ENCODE peak calls at places on chromosomes 3 and 15, in eight cellular contexts. Z is neuronal stem cell, R is colonic mucosa, M is NT2/D1, P is K562, C is neural progenitor cell, U is PC-3, S is H9. G is an unnamed sample.

GRCh38 chr3:196192036-196193001 is 18.9 kb downstream of the ZDHHC19 start:
- DNase-seq in Z (no peak), R (peak), M (no peak), P (peak), C (no peak), U (no peak), S (peak), G (no peak)

GRCh38 chr3:51622402-51622801 is 48.6 kb upstream of the TEX264 start:
- DNase-seq in Z (no peak), R (no peak), M (no peak), P (no peak), C (no peak), U (no peak), S (no peak), G (no peak)

GRCh38 chr15:89649716-89650115 is 5.6 kb downstream of the KIF7 start:
- DNase-seq in Z (no peak), R (no peak), M (no peak), P (no peak), C (no peak), U (no peak), S (no peak), G (no peak)

GRCh38 chr3:170717410-170718402 is 131.8 kb upstream of the SLC7A14 start:
- DNase-seq in Z (no peak), R (no peak), M (no peak), P (peak), C (no peak), U (peak), S (no peak), G (no peak)

GRCh38 chr3:32354362-32354778 is 37.3 kb upstream of the CMTM7 start:
- DNase-seq in Z (no peak), R (no peak), M (no peak), P (no peak), C (no peak), U (peak), S (no peak), G (no peak)

GRCh38 chr3:175464362-175464761 is 605.2 kb downstream of the NAALADL2 start:
- DNase-seq in Z (no peak), R (no peak), M (no peak), P (no peak), C (no peak), U (no peak), S (no peak), G (no peak)

GRCh38 chr15:48433226-48433886 is 102.1 kb downstream of the DUT start:
- DNase-seq in Z (no peak), R (no peak), M (no peak), P (no peak), C (no peak), U (peak), S (no peak), G (no peak)

GRCh38 chr15:40955930-40956542 is 2.8 kb downstream of the CHAC1 start:
- DNase-seq in Z (no peak), R (no peak), M (no peak), P (no peak), C (no peak), U (no peak), S (no peak), G (no peak)

GRCh38 chr3:194051554-194052175 is 84.3 kb upstream of the HES1 start:
- DNase-seq in Z (no peak), R (peak), M (no peak), P (peak), C (no peak), U (no peak), S (no peak), G (no peak)

GRCh38 chr3:157088133-157088488 is 71.8 kb downstream of the CCNL1 start:
- DNase-seq in Z (no peak), R (no peak), M (no peak), P (no peak), C (no peak), U (peak), S (no peak), G (no peak)

GRCh38 chr3:157088506-157089454 is 71.2 kb downstream of the CCNL1 start:
- DNase-seq in Z (peak), R (peak), M (peak), P (peak), C (peak), U (peak), S (peak), G (peak)

GRCh38 chr3:157087398-157088132 is 72.4 kb downstream of the CCNL1 start:
- DNase-seq in Z (no peak), R (no peak), M (no peak), P (no peak), C (no peak), U (peak), S (no peak), G (no peak)

GRCh38 chr3:157086053-157086761 is 73.7 kb downstream of the CCNL1 start:
- DNase-seq in Z (no peak), R (no peak), M (no peak), P (no peak), C (no peak), U (no peak), S (no peak), G (no peak)

GRCh38 chr3:157086775-157087174 is 73.2 kb downstream of the CCNL1 start:
- DNase-seq in Z (no peak), R (no peak), M (no peak), P (no peak), C (no peak), U (no peak), S (no peak), G (no peak)
- H3K9ac ChIP-seq in Z (no peak), R (no peak), M (no peak), P (no peak), C (no peak), U (peak), S (no peak), G (no peak)

GRCh38 chr15:64045106-64045435 is 1.2 kb downstream of the DAPK2 start:
- DNase-seq in Z (no peak), R (no peak), M (no peak), P (no peak), C (no peak), U (no peak), S (no peak), G (no peak)
- H3K9ac ChIP-seq in Z (no peak), R (peak), M (no peak), P (no peak), C (no peak), U (no peak), S (no peak), G (no peak)

DNA sequence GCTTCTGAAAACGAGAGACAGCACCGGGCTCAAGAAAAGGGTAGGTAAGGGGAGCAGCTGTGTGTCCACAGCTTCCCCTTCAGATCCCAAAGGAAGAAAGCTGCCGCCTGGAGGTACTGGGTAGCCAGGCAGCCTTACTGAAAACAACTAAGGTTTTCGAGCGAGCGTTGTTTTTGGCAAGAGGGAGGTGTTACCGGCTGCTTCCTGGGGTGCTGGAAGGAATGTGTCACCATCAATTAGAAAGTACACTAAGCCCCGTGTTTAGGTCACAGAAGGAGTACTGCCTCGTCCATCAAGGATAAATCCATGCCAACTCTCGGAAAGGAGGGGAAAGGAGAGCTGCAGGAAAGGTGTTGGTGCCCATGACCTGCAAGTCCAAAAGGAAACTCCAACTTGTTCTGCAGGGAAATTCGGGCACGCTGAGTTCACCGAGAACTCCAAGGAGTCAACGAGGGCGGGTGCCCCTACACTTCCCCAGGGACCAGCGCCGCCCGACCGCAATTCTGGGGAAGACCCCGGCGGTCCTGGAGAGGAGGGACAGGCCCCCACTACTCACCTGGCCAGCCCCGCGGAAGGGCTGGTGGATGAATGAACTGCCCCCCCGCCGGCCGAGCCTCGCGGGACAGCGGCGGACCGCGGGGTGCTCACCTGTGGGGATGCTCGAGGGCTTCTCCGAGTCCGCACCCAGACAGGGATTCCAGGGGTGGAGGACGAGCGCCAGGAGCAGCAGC is 586 bp downstream of the PLOD2 start:
- DNase-seq in Z (peak), R (peak), M (peak), P (peak), C (peak), U (peak), S (peak), G (no peak)
- H3K9ac ChIP-seq in Z (peak), R (peak), M (peak), P (no peak), C (no peak), U (peak), S (peak), G (no peak)

GRCh38 chr3:46693897-46694235 is 387 bp upstream of the ALS2CL start:
- DNase-seq in Z (no peak), R (no peak), M (no peak), P (no peak), C (no peak), U (no peak), S (no peak), G (no peak)

GRCh38 chr3:46692566-46692983 is 904 bp downstream of the ALS2CL start:
- DNase-seq in Z (no peak), R (peak), M (no peak), P (no peak), C (peak), U (peak), S (peak), G (no peak)

GRCh38 chr3:46694520-46694919 is 1.0 kb upstream of the ALS2CL start:
- DNase-seq in Z (no peak), R (no peak), M (no peak), P (no peak), C (no peak), U (no peak), S (no peak), G (no peak)

GRCh38 chr3:46693038-46693896 is at the start of gene ALS2CL:
- DNase-seq in Z (no peak), R (peak), M (peak), P (peak), C (peak), U (peak), S (peak), G (no peak)

DNA sequence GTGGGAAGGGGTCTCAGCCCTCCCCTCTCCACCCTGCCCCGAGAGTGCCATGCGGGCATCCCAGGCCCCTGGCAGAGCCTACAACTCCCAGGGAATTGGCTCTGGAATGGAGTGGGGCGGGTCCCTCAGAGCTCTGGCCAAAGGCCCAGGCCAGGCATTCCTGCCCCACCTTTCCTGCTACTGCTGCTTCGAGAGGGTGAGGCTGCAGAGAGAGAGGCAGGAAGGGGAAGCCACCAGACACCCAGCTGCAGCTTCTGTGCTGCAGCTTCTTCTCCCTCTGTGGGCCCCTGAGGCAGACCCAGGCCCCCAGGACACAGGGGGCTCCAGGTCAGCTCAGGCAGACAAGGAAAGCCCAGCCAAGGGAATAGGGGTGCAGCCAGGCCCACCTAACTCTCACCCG is 2.7 kb downstream of the ALS2CL start:
- DNase-seq in Z (no peak), R (peak), M (no peak), P (no peak), C (no peak), U (peak), S (no peak), G (no peak)
- H3K9ac ChIP-seq in Z (no peak), R (no peak), M (no peak), P (no peak), C (no peak), U (no peak), S (no peak), G (no peak)

DNA sequence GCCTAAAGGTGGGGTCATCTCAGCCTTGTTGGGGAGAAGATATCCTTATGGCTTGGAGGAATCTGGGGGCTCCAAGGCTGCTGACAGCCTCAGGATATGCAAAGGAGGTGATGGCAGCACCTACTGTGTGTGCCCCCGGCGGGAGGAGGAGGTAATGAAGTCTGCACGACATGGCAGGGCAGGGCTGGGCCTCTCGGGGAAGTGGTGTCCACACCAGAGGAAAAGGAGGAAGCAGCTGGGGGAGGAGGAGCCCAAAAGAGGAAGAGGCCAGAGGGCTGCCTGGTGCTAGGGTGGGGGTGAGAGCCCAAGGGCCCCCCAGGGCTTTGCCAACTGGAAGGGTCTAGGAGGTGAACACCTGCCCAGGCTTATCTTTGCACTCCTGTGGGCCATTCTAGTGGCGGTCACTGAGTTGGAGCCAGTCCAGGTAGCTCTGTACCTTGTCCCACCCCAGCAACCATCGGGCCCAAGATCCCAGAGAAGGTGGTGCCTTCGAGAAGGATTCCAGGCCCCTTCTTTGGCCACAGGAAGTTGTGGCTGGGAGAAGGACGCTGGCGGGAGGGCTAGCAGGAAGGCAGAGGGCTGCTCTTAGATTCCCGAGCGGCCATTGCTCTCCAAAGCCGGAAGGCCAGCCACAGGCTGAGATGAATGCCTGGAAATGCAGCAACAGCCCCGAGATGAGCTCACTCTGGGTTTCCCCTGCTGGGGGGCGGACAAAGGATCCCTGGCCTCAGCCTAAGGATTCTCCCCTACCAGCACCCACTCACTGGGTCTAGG is 7.0 kb downstream of the GNAI2 start:
- DNase-seq in Z (no peak), R (peak), M (no peak), P (peak), C (no peak), U (no peak), S (no peak), G (no peak)
- H3K9ac ChIP-seq in Z (no peak), R (peak), M (no peak), P (no peak), C (no peak), U (no peak), S (no peak), G (no peak)

GRCh38 chr3:14461006-14461747 is 58.8 kb downstream of the SLC6A6 start:
- DNase-seq in Z (no peak), R (no peak), M (no peak), P (no peak), C (no peak), U (no peak), S (no peak), G (no peak)
- H3K9ac ChIP-seq in Z (no peak), R (no peak), M (peak), P (no peak), C (no peak), U (no peak), S (no peak), G (no peak)

DNA sequence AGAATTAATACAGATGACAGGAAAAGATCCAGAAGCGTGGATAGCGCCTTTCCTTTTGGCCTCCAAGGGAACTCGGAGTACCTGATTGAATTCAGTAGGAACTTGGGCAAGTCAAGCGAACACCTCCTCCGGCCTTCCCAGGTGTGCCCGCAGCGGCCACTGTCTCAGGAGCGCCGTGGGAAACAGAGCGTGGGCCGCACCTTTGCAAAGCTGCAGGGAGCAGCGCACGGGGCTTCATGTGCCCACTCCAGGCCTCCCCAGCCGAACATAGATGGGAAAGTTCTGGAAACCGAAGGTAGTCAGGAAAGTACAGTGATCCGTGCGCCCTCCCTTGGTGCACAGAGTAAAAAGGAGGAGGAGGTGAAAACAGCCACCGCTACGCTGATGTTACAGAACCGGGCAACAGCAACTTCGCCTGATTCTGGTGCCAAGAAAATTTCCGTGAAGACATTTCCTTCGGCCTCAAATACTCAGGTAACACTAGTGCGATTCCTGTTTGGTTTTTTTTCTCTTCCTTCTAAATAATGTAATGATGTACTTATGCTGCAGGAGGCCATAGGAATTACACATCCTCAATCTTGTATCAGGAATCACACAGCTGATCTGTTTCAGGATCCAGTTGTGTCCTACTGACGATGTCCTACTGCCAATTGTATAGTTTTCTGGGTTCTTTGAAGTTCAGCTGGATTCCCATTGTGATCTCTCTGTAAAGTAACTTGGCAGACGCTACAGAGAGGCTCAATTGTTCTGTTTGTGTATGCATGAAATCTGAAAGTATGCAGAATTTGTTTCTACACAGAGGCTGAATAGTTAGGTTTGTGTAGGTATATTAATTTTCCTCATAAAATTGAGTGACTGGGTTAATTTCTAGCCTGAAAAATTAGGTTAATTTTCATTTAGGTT is 63.1 kb downstream of the CGNL1 start:
- DNase-seq in Z (no peak), R (no peak), M (no peak), P (peak), C (no peak), U (no peak), S (no peak), G (no peak)
- H3K9ac ChIP-seq in Z (no peak), R (no peak), M (no peak), P (no peak), C (no peak), U (no peak), S (no peak), G (no peak)

GRCh38 chr3:45547764-45548683 is 46.5 kb upstream of the LIMD1 start:
- DNase-seq in Z (no peak), R (no peak), M (no peak), P (no peak), C (no peak), U (no peak), S (no peak), G (no peak)
- H3K9ac ChIP-seq in Z (no peak), R (no peak), M (no peak), P (no peak), C (no peak), U (no peak), S (no peak), G (no peak)

GRCh38 chr3:30632521-30632920 is 26.1 kb downstream of the TGFBR2 start:
- DNase-seq in Z (no peak), R (no peak), M (no peak), P (no peak), C (no peak), U (no peak), S (no peak), G (no peak)
- H3K9ac ChIP-seq in Z (no peak), R (no peak), M (no peak), P (no peak), C (no peak), U (no peak), S (no peak), G (no peak)

GRCh38 chr3:58466899-58467563 is 24.9 kb upstream of the KCTD6 start:
- DNase-seq in Z (no peak), R (no peak), M (no peak), P (no peak), C (no peak), U (no peak), S (no peak), G (no peak)

GRCh38 chr3:58462829-58463180 is 29.1 kb upstream of the KCTD6 start:
- DNase-seq in Z (no peak), R (no peak), M (no peak), P (no peak), C (peak), U (no peak), S (peak), G (no peak)

GRCh38 chr3:58464875-58465274 is 27.0 kb upstream of the KCTD6 start:
- DNase-seq in Z (no peak), R (no peak), M (no peak), P (no peak), C (no peak), U (peak), S (no peak), G (no peak)

GRCh38 chr3:58463942-58464271 is 28.0 kb upstream of the KCTD6 start:
- DNase-seq in Z (no peak), R (no peak), M (no peak), P (no peak), C (no peak), U (no peak), S (no peak), G (no peak)

GRCh38 chr3:58463181-58463941 is 28.5 kb upstream of the KCTD6 start:
- DNase-seq in Z (peak), R (peak), M (peak), P (peak), C (peak), U (peak), S (peak), G (peak)
- H3K9ac ChIP-seq in Z (no peak), R (no peak), M (no peak), P (no peak), C (no peak), U (no peak), S (no peak), G (no peak)

G was measured in DND-41.